ENCODE peak calls at places on chromosomes 3 and 15, in four cellular contexts. S is uterus, X is PC-9, H is cardiac muscle cell. U is an unnamed sample. For H3K27me3, the result is how much of the 10 kb centered on the place peaks cover.

GRCh38 chr3:179037361-179037760 is 34.2 kb downstream of the ZMAT3 start:
- DNase-seq in S (peak), X (no peak), H (no peak), U (peak)

GRCh38 chr15:59313703-59314332 is 58.9 kb downstream of the MYO1E start:
- DNase-seq in S (peak), X (peak), H (no peak), U (no peak)

GRCh38 chr15:29812384-29812694 is 9.9 kb downstream of the TJP1 start:
- DNase-seq in S (no peak), X (peak), H (no peak), U (no peak)

GRCh38 chr3:56926513-56927282 is 124.9 kb upstream of the ARHGEF3 start:
- DNase-seq in S (peak), X (no peak), H (no peak), U (peak)

GRCh38 chr3:186025161-186025560 is 83.7 kb downstream of the ETV5 start:
- DNase-seq in S (no peak), X (no peak), H (no peak), U (no peak)

GRCh38 chr3:53156368-53156834 is 4.6 kb upstream of the PRKCD start:
- DNase-seq in S (no peak), X (no peak), H (no peak), U (no peak)

GRCh38 chr15:33994005-33994615 is 25.8 kb downstream of the CHRM5 start:
- DNase-seq in S (no peak), X (no peak), H (peak), U (no peak)

GRCh38 chr15:66852064-66852905 is 150.2 kb downstream of the SMAD6 start:
- DNase-seq in S (no peak), X (no peak), H (no peak), U (no peak)

GRCh38 chr3:134822065-134822464 is 27.0 kb downstream of the EPHB1 start:
- DNase-seq in S (no peak), X (no peak), H (no peak), U (no peak)

GRCh38 chr3:192916455-192917257 is 1.0 kb downstream of the MB21D2 start:
- DNase-seq in S (peak), X (peak), H (peak), U (no peak)

GRCh38 chr3:181265750-181266333 is 276.3 kb upstream of the DNAJC19 start:
- DNase-seq in S (no peak), X (no peak), H (no peak), U (no peak)

GRCh38 chr15:90749754-90750153 is 32.6 kb downstream of the BLM start:
- DNase-seq in S (no peak), X (no peak), H (no peak), U (no peak)

GRCh38 chr15:72515591-72516389 is 41.7 kb downstream of the ARIH1 start:
- DNase-seq in S (no peak), X (no peak), H (no peak), U (no peak)

GRCh38 chr15:97761124-97761523 is 199.4 kb upstream of the ARRDC4 start:
- DNase-seq in S (no peak), X (no peak), H (no peak), U (no peak)

GRCh38 chr3:133049491-133049890 is 11.3 kb downstream of the TMEM108 start:
- DNase-seq in S (no peak), X (no peak), H (no peak), U (no peak)

GRCh38 chr15:41891946-41892345 is 1.9 kb downstream of the SPTBN5 start:
- DNase-seq in S (no peak), X (no peak), H (no peak), U (no peak)

GRCh38 chr3:141844108-141844507 is 32.3 kb upstream of the ATP1B3 start:
- DNase-seq in S (no peak), X (no peak), H (no peak), U (no peak)

GRCh38 chr3:128476659-128477058 is 10.0 kb upstream of the DNAJB8 start:
- DNase-seq in S (no peak), X (no peak), H (no peak), U (no peak)

GRCh38 chr3:128472462-128473179 is 5.9 kb upstream of the DNAJB8 start:
- DNase-seq in S (no peak), X (no peak), H (no peak), U (no peak)

GRCh38 chr3:128473180-128473519 is 6.5 kb upstream of the DNAJB8 start:
- DNase-seq in S (no peak), X (no peak), H (no peak), U (no peak)

GRCh38 chr3:128473737-128474136 is 7.0 kb upstream of the DNAJB8 start:
- DNase-seq in S (no peak), X (no peak), H (no peak), U (no peak)

DNA sequence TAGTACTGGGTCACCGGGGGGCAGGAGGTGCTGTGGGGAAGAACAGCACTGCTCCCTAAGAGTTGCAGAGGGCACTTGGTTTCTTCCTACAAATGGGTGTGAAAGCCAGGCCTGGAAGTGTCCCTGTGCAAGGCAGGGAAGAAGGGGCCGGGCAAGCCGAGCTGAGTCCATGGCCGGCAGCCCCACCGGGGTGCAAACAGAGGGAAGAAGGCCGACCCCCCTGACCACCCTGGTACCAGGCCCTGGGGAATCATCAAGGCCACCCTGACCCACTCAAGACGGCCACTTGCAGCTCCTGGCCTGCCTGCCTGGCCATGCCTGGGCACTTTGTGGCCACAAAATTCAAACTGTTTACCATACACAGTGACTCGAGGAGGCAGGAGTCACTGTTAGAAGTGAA is 8.7 kb upstream of the DNAJB8 start:
- DNase-seq in S (no peak), X (no peak), H (no peak), U (no peak)
- H3K27me3 ChIP-seq in S (under half), X (under half), H (under half), U (under half)

DNA sequence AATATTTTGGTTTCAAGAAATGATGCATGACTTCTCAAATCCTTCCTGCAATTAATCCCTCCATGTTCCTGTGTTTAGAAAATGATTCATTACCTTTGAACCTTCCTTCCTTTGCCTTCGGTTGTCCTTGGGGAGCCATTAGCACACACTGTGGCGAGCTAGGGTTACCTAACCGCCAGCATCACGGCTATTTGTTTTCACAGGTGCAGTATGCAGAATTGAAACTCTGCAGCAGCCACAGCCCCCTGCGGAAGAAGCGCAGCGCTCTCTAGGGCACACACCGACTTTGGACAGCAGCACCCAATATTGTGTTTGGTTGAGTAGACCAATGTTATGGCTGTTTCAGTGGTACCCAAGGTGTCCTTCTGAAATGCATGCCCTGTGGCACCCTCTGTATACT is 247.4 kb downstream of the MCTP2 start:
- DNase-seq in S (no peak), X (no peak), H (no peak), U (no peak)
- TF ChIP-seq CTCF in S (no peak), X (no peak), H (no peak), U (no peak)

GRCh38 chr3:119560160-119560559 is 746 bp upstream of the CD80 start:
- DNase-seq in S (no peak), X (no peak), H (no peak), U (no peak)
- H3K4me3 ChIP-seq in S (no peak), X (no peak), H (no peak), U (no peak)

DNA sequence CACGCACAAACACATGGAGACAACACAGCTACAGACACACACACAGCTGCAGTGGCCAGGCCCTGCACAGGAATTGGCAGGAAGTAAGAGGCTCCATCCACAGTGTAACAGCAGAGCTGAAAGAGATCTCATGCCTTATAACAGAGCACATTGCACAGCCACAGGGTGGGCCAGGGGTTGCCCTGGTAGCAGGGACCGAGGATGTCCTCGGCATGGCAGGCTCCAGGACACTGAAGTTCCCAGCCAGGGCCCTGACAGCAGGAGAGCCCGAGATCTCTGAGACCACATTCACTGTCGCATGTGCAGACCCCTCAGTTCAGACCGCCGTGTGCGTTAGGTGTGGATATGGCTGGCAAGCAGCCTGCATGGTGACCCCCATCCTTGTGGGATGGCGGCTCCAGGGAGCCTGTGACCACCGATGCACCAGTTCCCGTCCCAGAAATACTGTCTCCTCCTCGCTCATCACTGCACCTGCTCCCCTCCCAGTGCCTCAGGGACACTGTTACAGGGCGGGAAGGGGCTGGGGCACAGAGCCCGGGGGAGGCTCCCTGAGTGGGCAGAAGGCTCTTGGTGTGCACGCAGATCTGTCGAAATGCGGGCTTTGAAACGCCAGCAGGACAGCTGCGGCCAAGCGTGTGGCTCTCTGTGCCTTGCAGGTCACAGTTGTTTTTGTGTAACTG is 1.5 kb upstream of the OCA2 start:
- DNase-seq in S (no peak), X (no peak), H (no peak), U (no peak)
- H3K27me3 ChIP-seq in S (under half), X (under half), H (half or more), U (half or more)

GRCh38 chr3:195774917-195775316 is 36.8 kb downstream of the MUC4 start:
- DNase-seq in S (no peak), X (peak), H (peak), U (no peak)
- TF ChIP-seq CTCF in S (peak), X (peak), H (peak), U (peak)

GRCh38 chr15:96348112-96349027 is 17.9 kb downstream of the NR2F2 start:
- DNase-seq in S (no peak), X (no peak), H (no peak), U (no peak)
- H3K4me3 ChIP-seq in S (peak), X (no peak), H (no peak), U (no peak)

U was measured in kidney epithelial cell.